ENCODE peak calls at places on chromosomes 13 and 19, in five cellular contexts. L is cardiac fibroblast; O is MV-4-11; A is GM03348; Y is effector CD4-positive, alpha-beta T cell. C is an unnamed sample.

GRCh38 chr13:84844473-84844872 is 954.7 kb downstream of the SLITRK6 start:
- DNase-seq in O (no peak), L (no peak), Y (no peak), A (no peak), C (no peak)

GRCh38 chr13:64684685-64685431 is 2545.3 kb downstream of the PCDH9 start:
- DNase-seq in O (no peak), Y (no peak), A (no peak), L (peak; percentile 42), C (no peak)

GRCh38 chr19:6216996-6217751 is 62.6 kb downstream of the MLLT1 start:
- DNase-seq in L (no peak), Y (no peak), A (no peak), O (no peak), C (no peak)

GRCh38 chr19:44712864-44713515 is 14.0 kb downstream of the CEACAM16 start:
- DNase-seq in L (no peak), O (peak; percentile 83), Y (no peak), A (no peak), C (no peak)

GRCh38 chr13:44425041-44425814 is 51.6 kb downstream of the SERP2 start:
- DNase-seq in O (peak; percentile 4), L (no peak), Y (no peak), A (no peak), C (no peak)

GRCh38 chr13:95349267-95349666 is 48.0 kb upstream of the ABCC4 start:
- DNase-seq in A (no peak), O (no peak), L (peak; percentile 39), Y (no peak), C (no peak)

GRCh38 chr13:111204438-111205177 is 89.5 kb downstream of the ARHGEF7 start:
- DNase-seq in L (peak; percentile 76), O (peak; percentile 58), Y (no peak), A (peak; percentile 89), C (no peak)

GRCh38 chr19:45130236-45130635 is 30.5 kb downstream of the NKPD1 start:
- DNase-seq in Y (no peak), A (no peak), L (no peak), O (no peak), C (no peak)

GRCh38 chr13:43132228-43132627 is 108.8 kb downstream of the DNAJC15 start:
- DNase-seq in Y (no peak), O (no peak), A (peak; percentile 11), L (peak; percentile 51), C (no peak)

GRCh38 chr13:98454389-98454881 is 122.5 kb downstream of the STK24 start:
- DNase-seq in O (no peak), L (peak; percentile 90), Y (no peak), A (peak; percentile 81), C (no peak)

GRCh38 chr19:54523403-54523802 is 20.8 kb downstream of the LAIR2 start:
- DNase-seq in O (peak; percentile 88), A (peak; percentile 27), L (peak; percentile 54), Y (no peak), C (no peak)

C was measured in central memory CD4-positive, alpha-beta T cell.